ENCODE peak calls at places on chromosomes 2 and 18, in ten cellular contexts. V is RKO; H is left ventricle myocardium inferior; M is HS-5; O is DMS153; T is activated naive CD4-positive, alpha-beta T cell treated with Interleukin-2 at 50 U/mL for 16 hours; K is RWPE1; D is left ventricle myocardium superior; X is sciatic nerve; Q is NCI-H2029. A is an unnamed sample.

GRCh38 chr2:27492557-27492956 is 2.4 kb downstream of the FNDC4 start:
- DNase-seq in V (no peak), H (no peak), M (no peak), O (no peak), T (no peak), K (no peak), D (no peak), X (no peak), Q (no peak), A (no peak)

GRCh38 chr2:157460384-157460837 is 16.5 kb upstream of the CYTIP start:
- DNase-seq in V (no peak), H (no peak), M (no peak), O (no peak), T (no peak), K (no peak), D (no peak), X (no peak), Q (no peak), A (no peak)

GRCh38 chr2:85831735-85832134 is 57.1 kb downstream of the ST3GAL5 start:
- DNase-seq in V (no peak), H (no peak), M (no peak), O (no peak), T (no peak), K (no peak), D (no peak), X (no peak), Q (no peak), A (no peak)

GRCh38 chr2:241189093-241189855 is 797 bp downstream of the ANO7 start:
- DNase-seq in V (no peak), H (no peak), M (no peak), O (no peak), T (no peak), K (no peak), D (no peak), X (no peak), Q (no peak), A (no peak)

GRCh38 chr18:3012306-3012919 is 531 bp downstream of the LPIN2 start:
- DNase-seq in V (peak; percentile 37), H (peak; percentile 44), M (no peak), O (no peak), T (peak; percentile 57), K (peak; percentile 34), D (peak; percentile 64), X (peak; percentile 81), Q (no peak), A (peak; percentile 44)

GRCh38 chr2:68709421-68709911 is 25.1 kb upstream of the ARHGAP25 start:
- DNase-seq in V (peak; percentile 57), H (no peak), M (no peak), O (peak; percentile 48), T (no peak), K (peak; percentile 51), D (no peak), X (no peak), Q (peak; percentile 26), A (no peak)

GRCh38 chr2:203605302-203605701 is 70.2 kb upstream of the RAPH1 start:
- DNase-seq in V (no peak), H (no peak), M (no peak), O (no peak), T (no peak), K (no peak), D (no peak), X (no peak), Q (no peak), A (no peak)

GRCh38 chr2:208579678-208580077 is 173.1 kb downstream of the PTH2R start:
- DNase-seq in V (no peak), H (no peak), M (no peak), O (no peak), T (no peak), K (no peak), D (no peak), X (no peak), Q (no peak), A (no peak)

GRCh38 chr18:28045176-28045810 is 131.6 kb downstream of the CDH2 start:
- DNase-seq in V (no peak), H (no peak), M (no peak), O (peak; percentile 89), T (no peak), K (no peak), D (no peak), X (no peak), Q (peak; percentile 91), A (no peak)

GRCh38 chr2:119723121-119723635 is 36.5 kb upstream of the PTPN4 start:
- DNase-seq in V (no peak), H (no peak), M (no peak), O (no peak), T (no peak), K (no peak), D (no peak), X (no peak), Q (no peak), A (no peak)

GRCh38 chr2:216350214-216350789 is 22.0 kb downstream of the MARCHF4 start:
- DNase-seq in V (peak; percentile 35), H (no peak), M (no peak), O (peak; percentile 17), T (peak; percentile 21), K (peak; percentile 65), D (no peak), X (no peak), Q (peak; percentile 67), A (no peak)

GRCh38 chr2:118913131-118913804 is 28.7 kb upstream of the MARCO start:
- DNase-seq in V (no peak), H (no peak), M (peak; percentile 5), O (no peak), T (no peak), K (no peak), D (no peak), X (no peak), Q (no peak), A (no peak)